ENCODE peak calls at places on chromosomes 5 and 9, in ten cellular contexts. One of them, this sample, is unnamed.

GRCh38 chr5:72093231-72093630 is 14.0 kb upstream of the MAP1B start:
- DNase-seq in MM.1S: no peak
- DNase-seq in effector CD4-positive, alpha-beta T cell: no peak
- DNase-seq in posterior vena cava: no peak
- DNase-seq in heart left ventricle: no peak
- DNase-seq in lower lobe of right lung: no peak
- DNase-seq in KG1: no peak
- DNase-seq in GM04504: peak; percentile 3
- DNase-seq in astrocyte of the spinal cord: peak; percentile 43
- DNase-seq in fibroblast of lung: peak; percentile 65
- DNase-seq in this sample: no peak

GRCh38 chr5:66945389-66946349 is 250.9 kb downstream of the CD180 start:
- DNase-seq in MM.1S: no peak
- DNase-seq in effector CD4-positive, alpha-beta T cell: no peak
- DNase-seq in posterior vena cava: no peak
- DNase-seq in heart left ventricle: no peak
- DNase-seq in lower lobe of right lung: no peak
- DNase-seq in KG1: no peak
- DNase-seq in GM04504: no peak
- DNase-seq in astrocyte of the spinal cord: no peak
- DNase-seq in fibroblast of lung: no peak
- DNase-seq in this sample: no peak

GRCh38 chr5:131679911-131680310 is 44.9 kb upstream of the RAPGEF6 start:
- DNase-seq in MM.1S: no peak
- DNase-seq in effector CD4-positive, alpha-beta T cell: no peak
- DNase-seq in posterior vena cava: no peak
- DNase-seq in heart left ventricle: no peak
- DNase-seq in lower lobe of right lung: no peak
- DNase-seq in KG1: no peak
- DNase-seq in GM04504: peak; percentile 65
- DNase-seq in astrocyte of the spinal cord: peak; percentile 69
- DNase-seq in fibroblast of lung: peak; percentile 88
- DNase-seq in this sample: no peak

GRCh38 chr9:105007143-105007542 is 79.2 kb upstream of the ABCA1 start:
- DNase-seq in MM.1S: no peak
- DNase-seq in effector CD4-positive, alpha-beta T cell: no peak
- DNase-seq in posterior vena cava: no peak
- DNase-seq in heart left ventricle: no peak
- DNase-seq in lower lobe of right lung: peak; percentile 55
- DNase-seq in KG1: peak; percentile 35
- DNase-seq in GM04504: peak; percentile 69
- DNase-seq in astrocyte of the spinal cord: peak; percentile 92
- DNase-seq in fibroblast of lung: peak; percentile 96
- DNase-seq in this sample: no peak

GRCh38 chr9:90893706-90894105 is 92.1 kb downstream of the SYK start:
- DNase-seq in MM.1S: no peak
- DNase-seq in effector CD4-positive, alpha-beta T cell: no peak
- DNase-seq in posterior vena cava: no peak
- DNase-seq in heart left ventricle: no peak
- DNase-seq in lower lobe of right lung: no peak
- DNase-seq in KG1: no peak
- DNase-seq in GM04504: no peak
- DNase-seq in astrocyte of the spinal cord: no peak
- DNase-seq in fibroblast of lung: no peak
- DNase-seq in this sample: no peak

GRCh38 chr5:96004754-96005153 is 43.1 kb upstream of the ELL2 start:
- DNase-seq in MM.1S: no peak
- DNase-seq in effector CD4-positive, alpha-beta T cell: no peak
- DNase-seq in posterior vena cava: no peak
- DNase-seq in heart left ventricle: no peak
- DNase-seq in lower lobe of right lung: no peak
- DNase-seq in KG1: no peak
- DNase-seq in GM04504: no peak
- DNase-seq in astrocyte of the spinal cord: no peak
- DNase-seq in fibroblast of lung: no peak
- DNase-seq in this sample: no peak

GRCh38 chr9:114930063-114930812 is at the start of gene TNFSF8:
- DNase-seq in MM.1S: no peak
- DNase-seq in effector CD4-positive, alpha-beta T cell: peak; percentile 47
- DNase-seq in posterior vena cava: no peak
- DNase-seq in heart left ventricle: peak; percentile 18
- DNase-seq in lower lobe of right lung: peak; percentile 60
- DNase-seq in KG1: peak; percentile 83
- DNase-seq in GM04504: no peak
- DNase-seq in astrocyte of the spinal cord: no peak
- DNase-seq in fibroblast of lung: no peak
- DNase-seq in this sample: no peak

GRCh38 chr9:126297656-126298318 is 28.8 kb upstream of the MVB12B start:
- DNase-seq in MM.1S: no peak
- DNase-seq in effector CD4-positive, alpha-beta T cell: no peak
- DNase-seq in posterior vena cava: no peak
- DNase-seq in heart left ventricle: no peak
- DNase-seq in lower lobe of right lung: no peak
- DNase-seq in KG1: no peak
- DNase-seq in GM04504: no peak
- DNase-seq in astrocyte of the spinal cord: no peak
- DNase-seq in fibroblast of lung: no peak
- DNase-seq in this sample: no peak

GRCh38 chr9:81032030-81032572 is 657.2 kb downstream of the TLE1 start:
- DNase-seq in MM.1S: peak; percentile 79
- DNase-seq in effector CD4-positive, alpha-beta T cell: no peak
- DNase-seq in posterior vena cava: peak; percentile 82
- DNase-seq in heart left ventricle: peak; percentile 23
- DNase-seq in lower lobe of right lung: no peak
- DNase-seq in KG1: no peak
- DNase-seq in GM04504: peak; percentile 24
- DNase-seq in astrocyte of the spinal cord: peak; percentile 89
- DNase-seq in fibroblast of lung: peak; percentile 95
- DNase-seq in this sample: peak; percentile 72

GRCh38 chr5:139566611-139567010 is 5.5 kb downstream of the UBE2D2 start:
- DNase-seq in MM.1S: no peak
- DNase-seq in effector CD4-positive, alpha-beta T cell: no peak
- DNase-seq in posterior vena cava: no peak
- DNase-seq in heart left ventricle: no peak
- DNase-seq in lower lobe of right lung: no peak
- DNase-seq in KG1: no peak
- DNase-seq in GM04504: no peak
- DNase-seq in astrocyte of the spinal cord: no peak
- DNase-seq in fibroblast of lung: peak; percentile 10
- DNase-seq in this sample: no peak

GRCh38 chr5:180688326-180689070 is 39.1 kb upstream of the FLT4 start:
- DNase-seq in MM.1S: no peak
- DNase-seq in effector CD4-positive, alpha-beta T cell: no peak
- DNase-seq in posterior vena cava: no peak
- DNase-seq in heart left ventricle: no peak
- DNase-seq in lower lobe of right lung: no peak
- DNase-seq in KG1: no peak
- DNase-seq in GM04504: no peak
- DNase-seq in astrocyte of the spinal cord: no peak
- DNase-seq in fibroblast of lung: no peak
- DNase-seq in this sample: no peak

GRCh38 chr9:129007035-129007765 is 20.9 kb downstream of the SH3GLB2 start:
- DNase-seq in MM.1S: no peak
- DNase-seq in effector CD4-positive, alpha-beta T cell: no peak
- DNase-seq in posterior vena cava: peak; percentile 88
- DNase-seq in heart left ventricle: peak; percentile 59
- DNase-seq in lower lobe of right lung: peak; percentile 24
- DNase-seq in KG1: no peak
- DNase-seq in GM04504: no peak
- DNase-seq in astrocyte of the spinal cord: no peak
- DNase-seq in fibroblast of lung: no peak
- DNase-seq in this sample: peak; percentile 48

GRCh38 chr9:93503381-93503780 is 50.0 kb upstream of the FAM120AOS start:
- DNase-seq in MM.1S: no peak
- DNase-seq in effector CD4-positive, alpha-beta T cell: no peak
- DNase-seq in posterior vena cava: no peak
- DNase-seq in heart left ventricle: no peak
- DNase-seq in lower lobe of right lung: no peak
- DNase-seq in KG1: no peak
- DNase-seq in GM04504: no peak
- DNase-seq in astrocyte of the spinal cord: no peak
- DNase-seq in fibroblast of lung: no peak
- DNase-seq in this sample: no peak

GRCh38 chr5:167684251-167684650 is 607.2 kb upstream of the WWC1 start:
- DNase-seq in MM.1S: no peak
- DNase-seq in effector CD4-positive, alpha-beta T cell: no peak
- DNase-seq in posterior vena cava: no peak
- DNase-seq in heart left ventricle: no peak
- DNase-seq in lower lobe of right lung: no peak
- DNase-seq in KG1: no peak
- DNase-seq in GM04504: no peak
- DNase-seq in astrocyte of the spinal cord: no peak
- DNase-seq in fibroblast of lung: peak; percentile 72
- DNase-seq in this sample: no peak

GRCh38 chr5:160438316-160439204 is 16.9 kb downstream of the PTTG1 start:
- DNase-seq in MM.1S: peak; percentile 80
- DNase-seq in effector CD4-positive, alpha-beta T cell: peak; percentile 54
- DNase-seq in posterior vena cava: no peak
- DNase-seq in heart left ventricle: peak; percentile 43
- DNase-seq in lower lobe of right lung: peak; percentile 50
- DNase-seq in KG1: no peak
- DNase-seq in GM04504: peak; percentile 17
- DNase-seq in astrocyte of the spinal cord: peak; percentile 68
- DNase-seq in fibroblast of lung: peak; percentile 58
- DNase-seq in this sample: no peak

This sample was measured in uterus.